ENCODE peak calls at places on chromosomes 6 and 20, in ten cellular contexts. D is neural crest cell, A is BJ, R is SK-N-SH, M is colonic mucosa, P is HFF-Myc, T is OCI-LY7, K is transverse colon, V is mesothelial cell of epicardium, O is cardiac fibroblast. W is an unnamed sample.

GRCh38 chr6:140174509-140174908 is 800.1 kb upstream of the CITED2 start:
- DNase-seq in D (no peak), A (peak), R (no peak), M (no peak), P (peak), T (no peak), K (no peak), V (no peak), O (peak), W (no peak)

GRCh38 chr20:54415967-54416366 is 59.4 kb upstream of the DOK5 start:
- DNase-seq in D (no peak), A (no peak), R (no peak), M (no peak), P (no peak), T (no peak), K (no peak), V (no peak), O (no peak), W (no peak)

GRCh38 chr6:15481892-15482291 is 180.9 kb downstream of the DTNBP1 start:
- DNase-seq in D (no peak), A (no peak), R (no peak), M (no peak), P (no peak), T (no peak), K (no peak), V (no peak), O (no peak), W (no peak)

GRCh38 chr6:71107935-71108420 is 151.1 kb upstream of the B3GAT2 start:
- DNase-seq in D (no peak), A (peak), R (no peak), M (no peak), P (no peak), T (no peak), K (no peak), V (peak), O (peak), W (no peak)

GRCh38 chr20:41586784-41587183 is 31.4 kb downstream of the CHD6 start:
- DNase-seq in D (no peak), A (no peak), R (no peak), M (no peak), P (no peak), T (no peak), K (no peak), V (no peak), O (no peak), W (no peak)

GRCh38 chr6:153670403-153671026 is 368.5 kb upstream of the OPRM1 start:
- DNase-seq in D (no peak), A (no peak), R (no peak), M (no peak), P (no peak), T (no peak), K (no peak), V (no peak), O (no peak), W (no peak)

GRCh38 chr6:1479095-1479494 is 89.7 kb downstream of the FOXF2 start:
- DNase-seq in D (no peak), A (peak), R (no peak), M (no peak), P (peak), T (no peak), K (no peak), V (no peak), O (peak), W (no peak)

GRCh38 chr20:916125-916799 is at the start of gene ANGPT4:
- DNase-seq in D (no peak), A (no peak), R (no peak), M (no peak), P (no peak), T (no peak), K (no peak), V (no peak), O (no peak), W (no peak)

GRCh38 chr6:73258721-73259120 is 4.3 kb downstream of the KHDC1 start:
- DNase-seq in D (no peak), A (no peak), R (no peak), M (no peak), P (no peak), T (no peak), K (no peak), V (no peak), O (no peak), W (no peak)

GRCh38 chr20:23111944-23112342 is 25.8 kb upstream of the CD93 start:
- DNase-seq in D (no peak), A (no peak), R (no peak), M (no peak), P (no peak), T (no peak), K (no peak), V (no peak), O (no peak), W (no peak)

GRCh38 chr6:46217671-46218131 is 46.9 kb upstream of the ENPP5 start:
- DNase-seq in D (no peak), A (no peak), R (no peak), M (no peak), P (no peak), T (peak), K (no peak), V (no peak), O (peak), W (peak)

GRCh38 chr6:170057961-170058877 is 232.7 kb downstream of the DLL1 start:
- DNase-seq in D (no peak), A (no peak), R (no peak), M (no peak), P (no peak), T (no peak), K (peak), V (peak), O (no peak), W (no peak)

GRCh38 chr6:80832337-80832736 is 725.9 kb downstream of the BCKDHB start:
- DNase-seq in D (no peak), A (no peak), R (no peak), M (no peak), P (no peak), T (no peak), K (no peak), V (no peak), O (no peak), W (no peak)

GRCh38 chr6:149221774-149222070 is 95.8 kb upstream of the TAB2 start:
- DNase-seq in D (no peak), A (no peak), R (no peak), M (no peak), P (no peak), T (no peak), K (no peak), V (no peak), O (peak), W (no peak)

GRCh38 chr20:32612831-32613595 is 27.9 kb upstream of the NOL4L start:
- DNase-seq in D (no peak), A (no peak), R (no peak), M (no peak), P (no peak), T (no peak), K (no peak), V (no peak), O (no peak), W (no peak)

GRCh38 chr6:88422831-88423230 is 256.7 kb upstream of the CNR1 start:
- DNase-seq in D (no peak), A (no peak), R (peak), M (no peak), P (no peak), T (no peak), K (no peak), V (no peak), O (no peak), W (no peak)

GRCh38 chr6:116500969-116501433 is 10.4 kb upstream of the CALHM5 start:
- DNase-seq in D (no peak), A (no peak), R (no peak), M (peak), P (no peak), T (no peak), K (no peak), V (no peak), O (no peak), W (no peak)

GRCh38 chr6:164322533-164322932 is 908.0 kb downstream of the QKI start:
- DNase-seq in D (no peak), A (no peak), R (no peak), M (no peak), P (no peak), T (no peak), K (no peak), V (no peak), O (peak), W (no peak)

GRCh38 chr20:43959079-43959919 is 44.6 kb downstream of the TOX2 start:
- DNase-seq in D (no peak), A (no peak), R (no peak), M (no peak), P (no peak), T (peak), K (peak), V (no peak), O (peak), W (no peak)

GRCh38 chr20:52490715-52491430 is 299.3 kb upstream of the ZFP64 start:
- DNase-seq in D (no peak), A (peak), R (no peak), M (no peak), P (peak), T (no peak), K (no peak), V (no peak), O (peak), W (no peak)

GRCh38 chr20:64143018-64143801 is 21.0 kb upstream of the MYT1 start:
- DNase-seq in D (no peak), A (no peak), R (peak), M (no peak), P (no peak), T (no peak), K (no peak), V (peak), O (no peak), W (no peak)

GRCh38 chr20:5919634-5920544 is 30.4 kb downstream of the TRMT6 start:
- DNase-seq in D (no peak), A (no peak), R (no peak), M (no peak), P (no peak), T (no peak), K (no peak), V (no peak), O (peak), W (no peak)

GRCh38 chr6:28885149-28885738 is 38.5 kb downstream of the TRIM27 start:
- DNase-seq in D (no peak), A (no peak), R (peak), M (no peak), P (no peak), T (no peak), K (no peak), V (no peak), O (no peak), W (no peak)

GRCh38 chr6:94501546-94501945 is 1075.8 kb upstream of the MANEA start:
- DNase-seq in D (no peak), A (no peak), R (no peak), M (no peak), P (no peak), T (no peak), K (no peak), V (no peak), O (no peak), W (no peak)

GRCh38 chr6:103734016-103734415 is 1125.7 kb downstream of the HACE1 start:
- DNase-seq in D (no peak), A (no peak), R (no peak), M (no peak), P (no peak), T (no peak), K (no peak), V (no peak), O (no peak), W (no peak)

GRCh38 chr20:9359561-9360308 is 154.7 kb upstream of the LAMP5 start:
- DNase-seq in D (peak), A (peak), R (peak), M (peak), P (peak), T (peak), K (peak), V (no peak), O (peak), W (no peak)

GRCh38 chr6:52346503-52346902 is 15.4 kb upstream of the PAQR8 start:
- DNase-seq in D (no peak), A (no peak), R (no peak), M (no peak), P (no peak), T (no peak), K (no peak), V (no peak), O (no peak), W (no peak)

GRCh38 chr6:168450921-168451320 is 9.9 kb downstream of the SMOC2 start:
- DNase-seq in D (no peak), A (no peak), R (no peak), M (no peak), P (no peak), T (no peak), K (no peak), V (no peak), O (no peak), W (no peak)

GRCh38 chr6:168447741-168448140 is 6.8 kb downstream of the SMOC2 start:
- DNase-seq in D (no peak), A (no peak), R (no peak), M (no peak), P (no peak), T (no peak), K (no peak), V (no peak), O (no peak), W (no peak)

GRCh38 chr6:168452685-168453377 is 11.8 kb downstream of the SMOC2 start:
- DNase-seq in D (no peak), A (no peak), R (no peak), M (no peak), P (no peak), T (no peak), K (no peak), V (no peak), O (peak), W (no peak)

GRCh38 chr6:168448243-168448855 is 7.4 kb downstream of the SMOC2 start:
- DNase-seq in D (no peak), A (no peak), R (no peak), M (no peak), P (no peak), T (no peak), K (no peak), V (no peak), O (no peak), W (no peak)

GRCh38 chr6:168451805-168452204 is 10.8 kb downstream of the SMOC2 start:
- DNase-seq in D (no peak), A (no peak), R (peak), M (no peak), P (no peak), T (no peak), K (no peak), V (no peak), O (no peak), W (no peak)
- TF ChIP-seq CTCF in D (peak), A (no peak), R (no peak), M (no peak), P (no peak), T (no peak), K (no peak), V (no peak), O (peak), W (no peak)

DNA sequence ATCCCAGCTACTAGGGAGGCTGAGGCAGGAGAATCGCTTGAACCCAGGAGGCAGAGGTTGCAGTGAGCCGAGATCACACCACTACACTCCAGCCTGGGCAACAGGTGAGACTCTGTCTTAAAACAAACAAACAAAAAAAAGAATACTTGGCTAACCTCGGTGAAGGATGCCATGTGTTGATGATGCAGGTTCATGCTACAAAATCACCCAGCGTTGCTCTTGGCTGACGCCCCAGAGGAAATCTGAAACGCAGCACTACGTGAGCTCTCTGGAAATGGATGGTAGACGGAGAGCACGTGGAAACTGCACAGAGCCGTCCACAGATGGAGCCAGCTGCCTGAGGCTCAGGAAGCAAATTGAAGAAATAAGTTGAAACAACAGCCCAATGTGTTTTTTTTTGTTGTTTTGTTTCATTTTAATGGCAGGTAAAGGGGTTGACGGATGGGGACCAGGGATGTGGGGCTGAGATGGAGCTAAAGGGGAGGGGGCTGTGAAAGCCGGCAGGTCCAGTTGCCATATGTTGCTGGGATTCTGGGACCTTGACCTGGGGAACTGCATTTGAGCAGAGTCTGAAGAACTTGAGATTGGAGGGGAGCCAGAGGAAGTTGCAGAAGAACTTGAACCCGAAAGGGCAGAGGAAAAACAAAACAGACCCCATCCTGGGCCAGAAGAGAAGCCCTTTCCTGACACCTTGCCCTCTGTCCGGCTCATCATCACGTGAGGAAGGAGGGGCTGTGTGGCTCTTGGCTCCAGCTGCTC is 12.8 kb upstream of the MANBAL start:
- DNase-seq in D (no peak), A (peak), R (peak), M (peak), P (peak), T (peak), K (peak), V (no peak), O (peak), W (peak)
- TF ChIP-seq CTCF in D (no peak), A (peak), R (peak), M (peak), P (peak), T (peak), K (peak), V (no peak), O (peak), W (peak)

GRCh38 chr20:62550087-62550565 is 74.3 kb upstream of the GATA5 start:
- DNase-seq in D (no peak), A (no peak), R (no peak), M (no peak), P (no peak), T (no peak), K (no peak), V (no peak), O (no peak), W (no peak)

GRCh38 chr20:62548483-62548882 is 72.7 kb upstream of the GATA5 start:
- DNase-seq in D (no peak), A (no peak), R (peak), M (no peak), P (no peak), T (no peak), K (no peak), V (no peak), O (no peak), W (no peak)

GRCh38 chr20:62549029-62549428 is 73.2 kb upstream of the GATA5 start:
- DNase-seq in D (no peak), A (no peak), R (no peak), M (no peak), P (no peak), T (no peak), K (no peak), V (no peak), O (no peak), W (no peak)

GRCh38 chr20:62551408-62552323 is 75.9 kb upstream of the GATA5 start:
- DNase-seq in D (no peak), A (no peak), R (peak), M (no peak), P (no peak), T (no peak), K (no peak), V (no peak), O (no peak), W (no peak)

DNA sequence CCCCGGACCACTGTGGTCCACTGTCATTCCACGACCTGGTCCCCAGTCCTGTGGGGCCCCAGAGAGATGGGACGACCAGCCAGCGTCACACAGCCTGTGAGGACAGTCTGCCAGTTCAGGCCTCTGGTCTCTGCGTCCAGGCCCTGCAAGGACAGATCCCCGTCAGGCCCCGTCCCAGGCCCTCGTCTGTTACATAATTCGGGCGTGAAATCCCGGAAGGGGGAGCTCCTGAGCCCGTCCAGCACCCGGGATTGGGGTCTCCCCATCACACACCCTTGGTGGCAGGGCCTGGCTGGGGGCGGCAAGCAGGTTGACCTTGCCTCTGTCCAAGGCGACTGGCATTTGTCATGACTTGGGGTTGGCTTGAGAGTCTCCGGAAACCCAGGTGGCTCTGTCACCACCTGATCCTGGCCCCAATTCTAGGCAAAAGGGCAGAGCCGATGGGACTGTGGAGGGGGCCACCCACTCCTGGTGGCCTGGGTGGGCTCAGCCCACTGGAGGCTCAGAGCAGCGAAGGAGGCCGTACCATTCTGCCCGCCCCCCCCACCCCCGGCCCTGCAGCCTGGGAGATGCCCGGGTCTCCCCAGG is 73.8 kb upstream of the GATA5 start:
- DNase-seq in D (no peak), A (no peak), R (no peak), M (no peak), P (no peak), T (peak), K (no peak), V (no peak), O (no peak), W (no peak)
- TF ChIP-seq CTCF in D (no peak), A (no peak), R (no peak), M (no peak), P (no peak), T (peak), K (no peak), V (no peak), O (no peak), W (no peak)

DNA sequence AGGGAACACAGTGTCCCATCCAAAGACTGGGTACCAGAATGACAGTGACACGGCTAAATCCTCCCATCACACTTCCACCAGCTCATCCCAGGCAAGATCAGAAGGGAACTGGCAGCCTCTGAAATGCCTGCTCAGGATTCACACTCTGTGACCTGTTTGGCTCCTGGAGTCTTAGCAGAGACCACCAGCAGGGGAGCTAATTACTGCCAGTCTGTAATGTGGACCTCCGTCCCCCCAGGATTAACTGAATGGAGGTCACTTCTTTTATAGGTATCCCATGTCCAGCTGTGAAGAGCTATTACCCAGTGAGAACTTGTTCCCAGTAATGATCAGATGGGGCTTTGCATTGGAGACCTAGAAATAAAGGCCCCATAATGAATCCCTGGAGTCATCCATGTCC is 45.2 kb downstream of the DEFB114 start:
- DNase-seq in D (no peak), A (no peak), R (no peak), M (no peak), P (no peak), T (no peak), K (no peak), V (no peak), O (no peak), W (no peak)
- TF ChIP-seq CTCF in D (no peak), A (no peak), R (no peak), M (no peak), P (no peak), T (no peak), K (no peak), V (no peak), O (no peak), W (no peak)

W was measured in GM20000.